ENCODE peak calls at places on chromosome 7, in four cellular contexts. V is upper lobe of right lung, N is K562, B is gastrocnemius medialis. M is an unnamed sample. For H3K4me1, the result is how much of the 10 kb centered on the place peaks cover.

GRCh38 chr7:2956526-2957368 is 86.9 kb downstream of the CARD11 start:
- DNase-seq in N (peak), V (peak), B (no peak), M (no peak)

GRCh38 chr7:101833799-101834198 is 16.4 kb downstream of the CUX1 start:
- DNase-seq in V (peak), N (no peak), B (no peak), M (no peak)

GRCh38 chr7:148941598-148942280 is 57.6 kb upstream of the EZH2 start:
- DNase-seq in N (peak), V (peak), B (peak), M (peak)

GRCh38 chr7:143205560-143206293 is 16.1 kb upstream of the TAS2R40 start:
- DNase-seq in B (peak), N (no peak), V (no peak), M (no peak)

GRCh38 chr7:26200113-26200443 is 468 bp downstream of the HNRNPA2B1 start:
- DNase-seq in V (peak), N (peak), B (peak), M (peak)

GRCh38 chr7:107045980-107046379 is 1.5 kb downstream of the PRKAR2B start:
- DNase-seq in B (no peak), N (peak), V (no peak), M (no peak)

GRCh38 chr7:92944633-92945032 is 108.3 kb upstream of the CDK6 start:
- DNase-seq in B (no peak), N (no peak), V (no peak), M (no peak)

GRCh38 chr7:17807242-17807641 is 133.1 kb downstream of the SNX13 start:
- DNase-seq in B (no peak), V (no peak), N (peak), M (no peak)

GRCh38 chr7:128937271-128937646 is 468 bp upstream of the IRF5 start:
- DNase-seq in B (no peak), V (peak), N (no peak), M (no peak)

GRCh38 chr7:57868771-57869483 is 418.9 kb downstream of the ZNF716 start:
- DNase-seq in N (no peak), B (no peak), V (no peak), M (peak)

GRCh38 chr7:147915781-147916180 is 674.8 kb upstream of the C7orf33 start:
- DNase-seq in B (no peak), V (no peak), N (no peak), M (no peak)

GRCh38 chr7:100538654-100539435 is at the start of gene AGFG2:
- DNase-seq in V (peak), B (peak), N (peak), M (peak)
- H3K4me1 ChIP-seq in V (under half), B (under half), N (under half), M (under half)

GRCh38 chr7:156074982-156075615 is 262.8 kb upstream of the SHH start:
- DNase-seq in B (no peak), V (peak), N (peak), M (no peak)
- H3K4me1 ChIP-seq in B (under half), V (under half), N (under half), M (under half)

DNA sequence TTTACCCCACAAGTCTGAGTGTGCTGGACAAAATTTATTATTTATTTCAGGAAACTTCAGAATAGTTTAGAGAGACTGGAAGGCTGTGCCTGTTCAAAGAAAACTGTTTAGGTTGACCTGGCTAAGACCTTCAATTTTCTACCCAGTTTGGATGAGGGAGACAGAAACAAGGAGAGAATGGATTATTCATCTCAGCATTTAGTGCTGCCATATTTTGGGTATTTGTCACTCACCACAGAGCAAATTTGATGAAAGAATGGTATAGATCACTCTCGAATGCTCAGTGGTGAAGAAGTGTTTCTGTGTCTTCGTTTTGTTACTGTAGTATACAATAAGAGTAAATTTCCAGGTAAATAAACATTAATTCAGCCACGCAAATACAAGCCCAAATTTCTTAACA is 71.8 kb downstream of the SEMA3C start:
- DNase-seq in B (no peak), N (no peak), V (no peak), M (no peak)
- H3K4me1 ChIP-seq in B (under half), N (under half), V (under half), M (under half)

GRCh38 chr7:150358433-150358832 is 10.2 kb upstream of the REPIN1 start:
- DNase-seq in N (no peak), V (no peak), B (no peak), M (no peak)
- H3K4me1 ChIP-seq in N (under half), V (under half), B (under half), M (under half)

GRCh38 chr7:47502240-47502877 is 79.6 kb downstream of the TNS3 start:
- DNase-seq in N (no peak), B (no peak), V (no peak), M (peak)
- H3K4me1 ChIP-seq in N (under half), B (under half), V (under half), M (under half)

GRCh38 chr7:140541513-140542192 is 62.3 kb upstream of the MKRN1 start:
- DNase-seq in N (peak), V (no peak), B (peak), M (peak)

GRCh38 chr7:140537750-140538482 is 58.6 kb upstream of the MKRN1 start:
- DNase-seq in N (peak), B (no peak), V (no peak), M (peak)

GRCh38 chr7:140541176-140541512 is 61.8 kb upstream of the MKRN1 start:
- DNase-seq in B (no peak), N (peak), V (peak), M (peak)

GRCh38 chr7:140540142-140540777 is 61.0 kb upstream of the MKRN1 start:
- DNase-seq in B (no peak), N (no peak), V (peak), M (no peak)

DNA sequence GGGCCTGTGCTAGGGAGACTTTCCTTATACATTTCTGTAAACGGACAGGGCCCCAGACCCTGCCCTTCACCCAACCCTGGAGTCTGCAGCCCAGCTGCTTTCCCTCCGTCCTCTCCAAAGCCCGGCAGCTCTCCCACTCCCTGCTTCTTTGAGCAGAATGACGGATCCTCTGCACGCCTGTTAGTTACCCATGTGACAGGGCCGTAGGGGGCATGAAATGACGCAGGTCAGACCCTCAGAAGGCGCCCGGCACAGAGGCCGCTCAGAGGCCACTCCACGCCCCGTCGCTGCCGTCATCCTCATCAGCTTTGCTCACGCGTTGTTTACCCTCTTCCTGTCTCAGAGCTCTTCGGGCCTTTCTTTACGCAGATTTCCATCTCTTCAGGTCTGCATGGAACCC is 60.2 kb upstream of the MKRN1 start:
- DNase-seq in B (no peak), V (peak), N (peak), M (no peak)
- H3K4me1 ChIP-seq in B (under half), V (under half), N (under half), M (under half)

M was measured in psoas muscle.